ENCODE peak calls at places on chromosome 17, in nine cellular contexts. P is neuronal stem cell; N is CD4-positive, alpha-beta memory T cell; X is body of pancreas; D is mammary epithelial cell; F is CD8-positive, alpha-beta T cell; V is pancreas; E is prostate gland; K is uterus. C is an unnamed sample. For H3K4me1, the result is how much of the 10 kb centered on the place peaks cover.

GRCh38 chr17:15409721-15410247 is 57.6 kb downstream of the CDRT4 start:
- DNase-seq in X (peak), N (no peak), P (no peak), F (no peak), D (peak), V (no peak), E (no peak), K (peak), C (peak)

GRCh38 chr17:74960739-74961342 is 11.7 kb downstream of the HID1 start:
- DNase-seq in X (no peak), E (no peak), F (no peak), D (peak), N (peak), P (no peak), V (no peak), K (no peak), C (no peak)

GRCh38 chr17:6509295-6509771 is 47.0 kb downstream of the PITPNM3 start:
- DNase-seq in X (peak), D (no peak), P (no peak), N (no peak), F (no peak), E (no peak), K (no peak), V (no peak), C (no peak)

GRCh38 chr17:63546308-63547082 is 3.8 kb upstream of the DCAF7 start:
- DNase-seq in N (no peak), K (no peak), V (peak), D (no peak), P (no peak), F (no peak), X (no peak), E (no peak), C (no peak)

GRCh38 chr17:37701424-37702020 is 43.3 kb downstream of the HNF1B start:
- DNase-seq in P (no peak), X (peak), V (peak), K (no peak), D (no peak), F (no peak), N (peak), E (no peak), C (no peak)

GRCh38 chr17:60327122-60327869 is 64.6 kb downstream of the USP32 start:
- DNase-seq in P (peak), E (no peak), N (no peak), F (no peak), K (no peak), V (no peak), X (no peak), D (no peak), C (no peak)

GRCh38 chr17:73841431-73842060 is 197.3 kb upstream of the SDK2 start:
- DNase-seq in N (no peak), V (no peak), P (peak), D (no peak), F (peak), X (no peak), E (no peak), K (no peak), C (no peak)

GRCh38 chr17:45171338-45172231 is 9.9 kb downstream of the HEXIM2 start:
- DNase-seq in X (peak), F (no peak), E (peak), P (no peak), N (no peak), D (peak), K (peak), V (peak), C (no peak)

GRCh38 chr17:21174186-21174585 is 39.8 kb downstream of the TMEM11 start:
- DNase-seq in K (no peak), E (no peak), N (no peak), D (no peak), V (peak), P (no peak), X (no peak), F (no peak), C (no peak)

GRCh38 chr17:538096-538973 is 176.3 kb downstream of the VPS53 start:
- DNase-seq in F (no peak), X (no peak), P (no peak), V (no peak), K (no peak), E (no peak), D (no peak), N (no peak), C (no peak)

GRCh38 chr17:75011788-75012319 is 616 bp upstream of the MRPL58 start:
- DNase-seq in D (no peak), F (no peak), X (peak), K (peak), E (peak), V (peak), N (no peak), P (no peak), C (peak)

GRCh38 chr17:78679495-78680395 is 102.3 kb downstream of the CYTH1 start:
- DNase-seq in D (no peak), X (no peak), N (no peak), K (no peak), E (no peak), P (no peak), F (no peak), V (no peak), C (no peak)

GRCh38 chr17:62966426-62967110 is 533 bp downstream of the TANC2 start:
- DNase-seq in V (peak), K (peak), F (no peak), P (peak), X (peak), E (peak), D (peak), N (no peak), C (peak)

GRCh38 chr17:55294042-55294751 is 29.4 kb downstream of the HLF start:
- DNase-seq in X (no peak), K (no peak), E (no peak), P (no peak), N (no peak), F (no peak), D (no peak), V (no peak), C (no peak)

GRCh38 chr17:67974598-67975066 is 21.6 kb downstream of the C17orf58 start:
- DNase-seq in F (no peak), X (no peak), P (peak), D (no peak), E (no peak), V (no peak), N (no peak), K (no peak), C (no peak)

GRCh38 chr17:52035336-52035915 is 123.1 kb downstream of the CA10 start:
- DNase-seq in E (no peak), N (no peak), K (no peak), V (no peak), X (no peak), F (no peak), D (no peak), P (no peak), C (no peak)

GRCh38 chr17:19306160-19307111 is 56.1 kb downstream of the B9D1 start:
- DNase-seq in D (no peak), P (no peak), E (no peak), V (no peak), F (peak), X (no peak), K (no peak), N (peak), C (no peak)

GRCh38 chr17:43655702-43656275 is 5.9 kb downstream of the MEOX1 start:
- DNase-seq in E (no peak), N (no peak), P (no peak), K (no peak), X (no peak), F (no peak), D (no peak), V (no peak), C (no peak)

GRCh38 chr17:65042911-65043310 is 13.6 kb downstream of the GNA13 start:
- DNase-seq in N (no peak), V (no peak), E (no peak), F (no peak), D (no peak), X (no peak), P (no peak), K (no peak), C (no peak)
- H3K4me3 ChIP-seq in N (no peak), V (no peak), E (no peak), F (no peak), D (no peak), X (no peak), P (no peak), K (no peak), C (no peak)

DNA sequence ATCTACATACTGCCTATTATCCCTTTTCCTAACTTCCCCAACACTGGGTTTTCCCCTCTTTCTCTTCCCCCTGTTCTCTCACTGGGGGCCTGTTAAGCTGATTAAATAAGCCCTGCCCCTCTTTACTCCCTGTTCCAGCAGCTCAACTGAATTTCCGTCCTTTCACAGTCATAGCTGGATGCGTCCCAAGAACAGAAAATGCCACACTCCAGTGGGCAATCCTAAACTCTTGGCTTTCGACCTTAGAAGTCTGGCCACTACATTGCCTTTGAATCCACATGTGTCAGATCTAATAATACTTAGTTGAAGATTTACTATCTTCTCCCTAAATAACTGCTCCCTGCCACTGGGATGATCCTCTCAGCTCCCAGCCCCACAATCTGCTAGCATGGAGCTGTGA is 34.5 kb downstream of the KCNJ16 start:
- DNase-seq in D (no peak), V (no peak), K (peak), E (no peak), P (no peak), F (no peak), N (no peak), X (no peak), C (no peak)
- H3K27ac ChIP-seq in D (no peak), V (no peak), K (peak), E (no peak), P (no peak), F (no peak), N (no peak), X (no peak), C (peak)

DNA sequence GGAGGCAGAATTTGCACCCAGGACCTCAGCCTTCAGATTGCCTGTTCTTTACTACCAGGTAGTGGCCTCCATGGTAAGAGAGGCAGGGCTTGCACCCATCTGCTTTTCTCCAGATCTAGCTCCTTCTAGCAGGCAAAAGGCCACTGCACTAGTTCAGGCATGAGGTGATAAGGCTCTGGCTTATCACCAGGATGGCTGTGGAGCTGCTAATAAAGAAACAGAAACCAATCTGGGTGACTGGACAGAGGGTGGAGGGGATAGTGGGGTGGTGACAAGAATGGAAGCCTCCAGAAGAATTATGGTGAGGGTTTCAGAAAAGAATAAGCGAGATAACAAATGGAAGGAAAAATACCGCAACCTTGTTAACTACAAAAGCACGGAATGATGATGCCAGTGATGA is 15.5 kb upstream of the SUPT4H1 start:
- DNase-seq in V (no peak), X (no peak), N (no peak), D (no peak), K (no peak), P (no peak), E (no peak), F (no peak), C (no peak)
- H3K4me1 ChIP-seq in V (under half), X (under half), N (under half), D (under half), K (under half), P (under half), E (under half), F (under half), C (under half)

DNA sequence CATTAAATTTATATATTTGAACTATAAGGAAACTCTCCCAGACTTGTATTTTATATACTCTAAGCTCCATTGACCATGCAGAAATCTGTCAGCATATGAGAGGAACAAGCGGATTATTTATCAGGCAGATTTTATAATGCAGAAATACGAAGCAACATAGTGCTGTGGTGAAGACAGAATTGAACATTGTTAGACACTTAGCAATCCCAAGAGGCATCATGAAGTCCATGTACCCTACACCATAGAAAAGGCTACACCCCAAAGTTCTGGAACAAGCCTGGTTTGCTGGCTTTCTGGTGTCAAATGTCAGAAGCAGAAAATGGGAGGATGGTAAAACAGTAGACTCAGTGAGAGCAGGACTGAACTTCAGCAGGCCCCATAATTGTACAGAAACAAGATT is 241.1 kb downstream of the PRKCA start:
- DNase-seq in X (no peak), F (no peak), E (no peak), N (no peak), D (no peak), V (no peak), P (no peak), K (no peak), C (no peak)
- H3K4me3 ChIP-seq in X (no peak), F (no peak), E (no peak), N (no peak), D (no peak), V (no peak), P (no peak), K (no peak), C (no peak)

GRCh38 chr17:7916383-7916677 is 241 bp upstream of the RNF227 start:
- DNase-seq in V (no peak), D (no peak), K (no peak), E (no peak), X (no peak), P (no peak), N (no peak), F (no peak), C (no peak)

GRCh38 chr17:7914771-7915610 is 1.1 kb downstream of the RNF227 start:
- DNase-seq in V (peak), K (peak), D (peak), F (no peak), P (no peak), E (peak), X (peak), N (peak), C (peak)

GRCh38 chr17:7915611-7916382 is at the start of gene RNF227:
- DNase-seq in P (peak), X (peak), V (peak), F (peak), K (peak), N (peak), D (peak), E (peak), C (peak)

GRCh38 chr17:7912927-7913524 is 3.1 kb downstream of the RNF227 start:
- DNase-seq in K (peak), D (peak), E (peak), P (peak), N (peak), V (no peak), X (peak), F (no peak), C (no peak)

DNA sequence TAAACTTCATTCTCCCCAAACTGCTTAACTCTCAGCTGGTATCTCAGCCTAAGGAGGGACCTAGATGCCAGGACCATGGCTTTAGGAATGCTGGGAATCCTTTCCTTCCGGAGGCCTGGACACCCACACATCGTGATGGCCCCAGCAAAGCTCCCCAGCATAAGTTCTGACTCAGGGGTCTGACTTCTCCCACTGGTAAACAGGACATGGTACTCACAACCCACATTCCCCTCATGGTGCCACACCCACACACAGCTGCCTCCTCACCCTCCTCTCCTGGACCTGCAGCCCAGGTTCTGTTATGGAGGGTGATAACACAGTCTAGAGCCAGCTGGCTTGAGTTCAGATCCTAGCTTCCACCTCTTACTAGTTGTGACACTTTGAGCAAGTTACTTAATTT is 710 bp upstream of the RNF227 start:
- DNase-seq in E (no peak), X (no peak), F (peak), D (peak), K (peak), N (no peak), V (no peak), P (no peak), C (no peak)
- H3K27ac ChIP-seq in E (peak), X (no peak), F (no peak), D (peak), K (peak), N (no peak), V (no peak), P (no peak), C (peak)

DNA sequence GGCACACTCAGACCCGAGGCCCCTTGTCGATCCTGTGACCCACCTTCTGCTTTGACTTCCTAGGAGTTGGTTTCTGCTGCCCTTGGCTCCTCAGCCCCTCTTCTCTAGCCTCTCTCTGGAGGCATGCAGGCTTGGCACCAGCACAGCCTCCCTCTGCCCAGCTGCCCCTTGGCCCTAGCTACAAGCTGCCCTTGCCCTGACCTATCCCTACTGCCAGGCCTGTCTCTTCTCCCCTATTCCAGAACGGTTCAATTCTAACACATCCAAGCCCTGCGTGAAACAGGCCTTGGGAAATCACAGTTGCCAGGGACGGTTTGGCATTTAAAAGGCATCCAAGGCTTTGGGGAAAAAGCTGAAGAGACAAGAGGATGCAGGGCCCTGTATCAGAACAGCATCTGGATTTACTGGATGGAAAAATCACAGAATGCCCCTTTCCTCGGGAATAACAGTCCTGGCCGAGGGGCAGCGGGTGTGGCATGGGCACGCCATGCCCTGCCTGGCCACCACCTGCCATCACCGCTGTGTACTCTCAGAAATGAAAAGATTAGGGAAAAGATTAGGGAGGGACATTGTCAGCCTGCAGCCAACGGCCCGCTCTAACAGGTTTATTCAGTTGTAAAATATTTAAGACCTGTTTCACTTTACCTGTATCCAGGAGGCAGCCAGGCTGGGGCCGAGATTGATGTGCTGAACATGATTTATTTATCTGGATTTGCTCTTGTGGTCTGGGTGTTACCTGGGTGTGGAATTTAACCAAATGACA is 15.8 kb downstream of the RAI1 start:
- DNase-seq in N (no peak), K (no peak), V (no peak), D (no peak), X (peak), E (peak), F (no peak), P (no peak), C (peak)
- H3K4me1 ChIP-seq in N (under half), K (under half), V (under half), D (half or more), X (half or more), E (half or more), F (under half), P (half or more), C (half or more)

GRCh38 chr17:72465191-72466024 is 344.6 kb downstream of the SOX9 start:
- DNase-seq in E (no peak), X (peak), D (peak), F (no peak), V (no peak), K (no peak), P (no peak), N (no peak), C (no peak)

GRCh38 chr17:72463287-72464102 is 342.7 kb downstream of the SOX9 start:
- DNase-seq in D (no peak), V (peak), X (peak), N (no peak), E (peak), K (no peak), P (no peak), F (no peak), C (no peak)

GRCh38 chr17:72467841-72468653 is 347.2 kb downstream of the SOX9 start:
- DNase-seq in D (peak), X (peak), F (no peak), N (no peak), V (no peak), P (no peak), K (no peak), E (peak), C (peak)

GRCh38 chr17:72466606-72467005 is 345.8 kb downstream of the SOX9 start:
- DNase-seq in E (no peak), N (no peak), F (no peak), V (no peak), D (no peak), X (no peak), P (no peak), K (no peak), C (no peak)

GRCh38 chr17:72466199-72466598 is 345.4 kb downstream of the SOX9 start:
- DNase-seq in F (no peak), E (no peak), K (no peak), D (peak), N (no peak), X (no peak), V (no peak), P (no peak), C (no peak)
- H3K4me3 ChIP-seq in F (no peak), E (no peak), K (no peak), D (no peak), N (no peak), X (no peak), V (no peak), P (no peak), C (no peak)

GRCh38 chr17:40499551-40500189 is 1.8 kb downstream of the TNS4 start:
- DNase-seq in N (no peak), X (peak), F (no peak), V (peak), P (no peak), K (peak), D (peak), E (peak), C (peak)

GRCh38 chr17:40496170-40496569 is 5.3 kb downstream of the TNS4 start:
- DNase-seq in F (no peak), K (no peak), E (no peak), X (no peak), V (no peak), D (no peak), P (no peak), N (no peak), C (no peak)

GRCh38 chr17:40498281-40499084 is 2.9 kb downstream of the TNS4 start:
- DNase-seq in V (no peak), K (no peak), X (no peak), F (no peak), E (no peak), D (no peak), P (no peak), N (no peak), C (no peak)

GRCh38 chr17:40496634-40497420 is 4.6 kb downstream of the TNS4 start:
- DNase-seq in F (no peak), D (no peak), E (no peak), V (no peak), K (no peak), X (no peak), P (no peak), N (no peak), C (no peak)

GRCh38 chr17:40497704-40498103 is 3.7 kb downstream of the TNS4 start:
- DNase-seq in V (no peak), P (no peak), E (no peak), N (no peak), D (peak), F (no peak), K (no peak), X (no peak), C (no peak)
- H3K27ac ChIP-seq in V (no peak), P (no peak), E (peak), N (no peak), D (peak), F (no peak), K (peak), X (no peak), C (peak)

GRCh38 chr17:81488276-81488860 is 24.2 kb downstream of the ACTG1 start:
- DNase-seq in E (no peak), V (no peak), N (no peak), X (no peak), K (no peak), D (no peak), P (no peak), F (no peak), C (no peak)
- H3K4me1 ChIP-seq in E (under half), V (under half), N (under half), X (under half), K (under half), D (under half), P (under half), F (under half), C (under half)

GRCh38 chr17:82600731-82601446 is 47.4 kb downstream of the WDR45B start:
- DNase-seq in D (no peak), F (no peak), K (no peak), P (no peak), E (no peak), V (no peak), X (no peak), N (no peak), C (no peak)
- H3K4me3 ChIP-seq in D (no peak), F (no peak), K (no peak), P (no peak), E (no peak), V (no peak), X (no peak), N (no peak), C (no peak)

C was measured in left ventricle myocardium inferior.